ENCODE peak calls at places on chromosomes 3 and 15, in nine cellular contexts. One of them, this sample, is unnamed.

GRCh38 chr3:171748341-171748918 is 61.9 kb downstream of the PLD1 start:
- DNase-seq in tibial nerve: no peak
- DNase-seq in ovary: no peak
- DNase-seq in IMR-90: peak
- DNase-seq in adrenal gland: no peak
- DNase-seq in endothelial cell of umbilical vein: no peak
- DNase-seq in heart left ventricle: no peak
- DNase-seq in suprapubic skin: no peak
- DNase-seq in NB4: no peak
- DNase-seq in this sample: no peak

GRCh38 chr3:50316657-50317242 is 5.8 kb downstream of the HYAL2 start:
- DNase-seq in tibial nerve: no peak
- DNase-seq in ovary: no peak
- DNase-seq in IMR-90: peak
- DNase-seq in adrenal gland: no peak
- DNase-seq in endothelial cell of umbilical vein: peak
- DNase-seq in heart left ventricle: no peak
- DNase-seq in suprapubic skin: peak
- DNase-seq in NB4: peak
- DNase-seq in this sample: no peak

GRCh38 chr15:50828610-50829206 is 63.2 kb upstream of the SPPL2A start:
- DNase-seq in tibial nerve: peak
- DNase-seq in ovary: no peak
- DNase-seq in IMR-90: peak
- DNase-seq in adrenal gland: peak
- DNase-seq in endothelial cell of umbilical vein: no peak
- DNase-seq in heart left ventricle: no peak
- DNase-seq in suprapubic skin: no peak
- DNase-seq in NB4: peak
- DNase-seq in this sample: no peak

GRCh38 chr3:141227752-141228151 is 3.9 kb upstream of the PXYLP1 start:
- DNase-seq in tibial nerve: no peak
- DNase-seq in ovary: no peak
- DNase-seq in IMR-90: peak
- DNase-seq in adrenal gland: no peak
- DNase-seq in endothelial cell of umbilical vein: no peak
- DNase-seq in heart left ventricle: no peak
- DNase-seq in suprapubic skin: no peak
- DNase-seq in NB4: no peak
- DNase-seq in this sample: no peak

GRCh38 chr15:51205050-51205707 is 110.5 kb upstream of the TNFAIP8L3 start:
- DNase-seq in tibial nerve: no peak
- DNase-seq in ovary: no peak
- DNase-seq in IMR-90: no peak
- DNase-seq in adrenal gland: no peak
- DNase-seq in endothelial cell of umbilical vein: no peak
- DNase-seq in heart left ventricle: no peak
- DNase-seq in suprapubic skin: no peak
- DNase-seq in NB4: no peak
- DNase-seq in this sample: no peak

GRCh38 chr15:58139631-58140522 is 1.7 kb downstream of the AQP9 start:
- DNase-seq in tibial nerve: no peak
- DNase-seq in ovary: no peak
- DNase-seq in IMR-90: no peak
- DNase-seq in adrenal gland: no peak
- DNase-seq in endothelial cell of umbilical vein: no peak
- DNase-seq in heart left ventricle: no peak
- DNase-seq in suprapubic skin: no peak
- DNase-seq in NB4: peak
- DNase-seq in this sample: no peak

GRCh38 chr3:99645277-99646106 is 7.1 kb downstream of the COL8A1 start:
- DNase-seq in tibial nerve: no peak
- DNase-seq in ovary: peak
- DNase-seq in IMR-90: peak
- DNase-seq in adrenal gland: no peak
- DNase-seq in endothelial cell of umbilical vein: peak
- DNase-seq in heart left ventricle: peak
- DNase-seq in suprapubic skin: no peak
- DNase-seq in NB4: peak
- DNase-seq in this sample: peak

GRCh38 chr3:69531975-69532827 is 146.3 kb upstream of the FRMD4B start:
- DNase-seq in tibial nerve: no peak
- DNase-seq in ovary: no peak
- DNase-seq in IMR-90: no peak
- DNase-seq in adrenal gland: no peak
- DNase-seq in endothelial cell of umbilical vein: no peak
- DNase-seq in heart left ventricle: no peak
- DNase-seq in suprapubic skin: no peak
- DNase-seq in NB4: no peak
- DNase-seq in this sample: no peak

GRCh38 chr3:185960518-185961288 is 22.9 kb upstream of the TRA2B start:
- DNase-seq in tibial nerve: no peak
- DNase-seq in ovary: no peak
- DNase-seq in IMR-90: no peak
- DNase-seq in adrenal gland: no peak
- DNase-seq in endothelial cell of umbilical vein: no peak
- DNase-seq in heart left ventricle: no peak
- DNase-seq in suprapubic skin: no peak
- DNase-seq in NB4: no peak
- DNase-seq in this sample: no peak

GRCh38 chr3:120688121-120688520 is 6.1 kb upstream of the HGD start:
- DNase-seq in tibial nerve: no peak
- DNase-seq in ovary: no peak
- DNase-seq in IMR-90: peak
- DNase-seq in adrenal gland: no peak
- DNase-seq in endothelial cell of umbilical vein: no peak
- DNase-seq in heart left ventricle: no peak
- DNase-seq in suprapubic skin: no peak
- DNase-seq in NB4: no peak
- DNase-seq in this sample: no peak

GRCh38 chr3:52311567-52312119 is 4.5 kb upstream of the DNAH1 start:
- DNase-seq in tibial nerve: no peak
- DNase-seq in ovary: no peak
- DNase-seq in IMR-90: no peak
- DNase-seq in adrenal gland: no peak
- DNase-seq in endothelial cell of umbilical vein: no peak
- DNase-seq in heart left ventricle: no peak
- DNase-seq in suprapubic skin: no peak
- DNase-seq in NB4: no peak
- DNase-seq in this sample: no peak

GRCh38 chr3:34206996-34207395 is 408.6 kb downstream of the PDCD6IP start:
- DNase-seq in tibial nerve: no peak
- DNase-seq in ovary: no peak
- DNase-seq in IMR-90: peak
- DNase-seq in adrenal gland: no peak
- DNase-seq in endothelial cell of umbilical vein: peak
- DNase-seq in heart left ventricle: no peak
- DNase-seq in suprapubic skin: no peak
- DNase-seq in NB4: no peak
- DNase-seq in this sample: no peak

GRCh38 chr15:60134609-60135008 is 130.5 kb downstream of the FOXB1 start:
- DNase-seq in tibial nerve: no peak
- DNase-seq in ovary: no peak
- DNase-seq in IMR-90: no peak
- DNase-seq in adrenal gland: peak
- DNase-seq in endothelial cell of umbilical vein: no peak
- DNase-seq in heart left ventricle: no peak
- DNase-seq in suprapubic skin: no peak
- DNase-seq in NB4: no peak
- DNase-seq in this sample: peak

GRCh38 chr15:71802770-71803169 is 7.6 kb upstream of the NR2E3 start:
- DNase-seq in tibial nerve: no peak
- DNase-seq in ovary: no peak
- DNase-seq in IMR-90: no peak
- DNase-seq in adrenal gland: peak
- DNase-seq in endothelial cell of umbilical vein: no peak
- DNase-seq in heart left ventricle: no peak
- DNase-seq in suprapubic skin: peak
- DNase-seq in NB4: peak
- DNase-seq in this sample: peak

GRCh38 chr3:186002884-186003472 is 65.2 kb upstream of the TRA2B start:
- DNase-seq in tibial nerve: no peak
- DNase-seq in ovary: no peak
- DNase-seq in IMR-90: peak
- DNase-seq in adrenal gland: peak
- DNase-seq in endothelial cell of umbilical vein: peak
- DNase-seq in heart left ventricle: no peak
- DNase-seq in suprapubic skin: no peak
- DNase-seq in NB4: peak
- DNase-seq in this sample: no peak

DNA sequence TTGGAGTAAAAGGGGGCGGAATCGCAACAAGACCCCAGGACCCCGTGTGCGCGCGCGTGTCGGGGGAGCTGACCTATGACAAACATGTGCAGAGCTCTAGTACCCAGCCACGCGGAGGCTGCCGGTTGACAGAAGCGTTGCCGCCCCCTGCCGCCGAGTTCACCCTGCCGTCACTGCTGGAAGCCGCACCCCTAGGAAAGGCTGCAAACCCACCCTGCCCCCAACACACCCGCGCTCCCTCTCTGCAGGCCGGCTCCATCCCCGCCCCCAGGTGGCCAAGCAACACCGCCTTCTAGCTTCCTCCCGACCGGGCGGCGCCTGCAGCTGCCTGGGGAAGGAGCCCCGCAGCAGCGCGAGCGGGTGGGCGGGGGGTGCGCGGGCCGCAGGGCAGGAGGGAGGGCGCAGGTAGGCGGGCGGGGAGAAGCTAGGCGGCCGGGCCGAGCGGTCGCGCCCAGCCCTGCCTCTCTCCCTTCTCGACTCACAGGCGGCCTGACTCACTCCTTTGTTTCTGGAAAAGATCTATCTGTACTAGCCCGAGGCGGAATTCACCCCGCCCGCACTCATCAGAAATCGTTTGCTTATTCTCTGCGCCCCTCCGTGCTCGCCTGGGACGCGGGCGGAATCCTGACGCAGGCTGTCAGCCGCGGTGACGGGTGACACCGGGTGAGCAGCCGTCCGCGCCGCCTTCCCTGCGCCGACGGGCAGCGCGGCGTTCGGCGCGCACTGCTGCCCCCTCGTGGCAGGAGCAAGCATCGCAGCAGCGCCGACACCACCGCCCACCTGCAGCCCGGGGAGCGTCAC is 160.8 kb downstream of the GAP43 start:
- DNase-seq in tibial nerve: peak
- DNase-seq in ovary: peak
- DNase-seq in IMR-90: peak
- DNase-seq in adrenal gland: peak
- DNase-seq in endothelial cell of umbilical vein: peak
- DNase-seq in heart left ventricle: peak
- DNase-seq in suprapubic skin: peak
- DNase-seq in NB4: peak
- DNase-seq in this sample: peak
- TF ChIP-seq POLR2A in tibial nerve: no peak
- TF ChIP-seq POLR2A in ovary: peak
- TF ChIP-seq POLR2A in IMR-90: peak
- TF ChIP-seq POLR2A in adrenal gland: peak
- TF ChIP-seq POLR2A in endothelial cell of umbilical vein: no peak
- TF ChIP-seq POLR2A in heart left ventricle: no peak
- TF ChIP-seq POLR2A in suprapubic skin: no peak
- TF ChIP-seq POLR2A in NB4: no peak
- TF ChIP-seq POLR2A in this sample: no peak

GRCh38 chr3:42898896-42899675 is 6.9 kb upstream of the ZNF662 start:
- DNase-seq in tibial nerve: no peak
- DNase-seq in ovary: no peak
- DNase-seq in IMR-90: no peak
- DNase-seq in adrenal gland: no peak
- DNase-seq in endothelial cell of umbilical vein: no peak
- DNase-seq in heart left ventricle: no peak
- DNase-seq in suprapubic skin: no peak
- DNase-seq in NB4: no peak
- DNase-seq in this sample: no peak
- TF ChIP-seq CTCF in tibial nerve: no peak
- TF ChIP-seq CTCF in ovary: no peak
- TF ChIP-seq CTCF in IMR-90: no peak
- TF ChIP-seq CTCF in adrenal gland: no peak
- TF ChIP-seq CTCF in endothelial cell of umbilical vein: no peak
- TF ChIP-seq CTCF in heart left ventricle: no peak
- TF ChIP-seq CTCF in suprapubic skin: no peak
- TF ChIP-seq CTCF in NB4: peak
- TF ChIP-seq CTCF in this sample: no peak

DNA sequence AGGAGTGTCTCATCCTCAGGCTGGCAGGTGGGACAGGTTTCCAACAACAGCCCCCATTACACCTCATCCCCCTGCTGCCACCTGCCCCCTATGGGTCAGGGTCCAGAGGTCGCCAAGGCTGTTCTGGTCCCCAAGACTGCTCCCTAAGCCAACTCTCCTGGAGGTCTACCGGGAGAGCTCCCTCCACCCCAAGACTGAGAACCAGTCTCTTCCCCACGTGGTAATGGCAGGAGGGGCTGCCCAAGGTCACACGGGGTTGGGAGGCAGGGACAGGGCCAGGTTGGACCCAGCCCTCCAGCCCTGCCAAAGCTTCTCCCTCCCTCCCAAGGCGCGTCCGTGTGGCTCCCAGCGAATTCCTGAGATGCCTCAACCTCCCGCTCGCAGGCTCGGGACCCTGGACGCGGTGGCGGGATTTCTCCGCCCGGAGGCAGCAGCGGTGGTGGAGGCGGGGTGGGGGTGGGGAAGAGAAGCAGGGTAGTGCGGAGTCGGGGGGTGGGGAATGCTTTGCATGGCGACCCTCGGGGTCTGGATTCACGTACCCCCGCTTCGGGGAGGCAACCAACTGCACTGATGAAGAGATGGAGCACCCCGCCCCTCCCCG is 80.1 kb downstream of the IQSEC1 start:
- DNase-seq in tibial nerve: no peak
- DNase-seq in ovary: peak
- DNase-seq in IMR-90: peak
- DNase-seq in adrenal gland: peak
- DNase-seq in endothelial cell of umbilical vein: no peak
- DNase-seq in heart left ventricle: peak
- DNase-seq in suprapubic skin: no peak
- DNase-seq in NB4: no peak
- DNase-seq in this sample: no peak
- TF ChIP-seq POLR2A in tibial nerve: no peak
- TF ChIP-seq POLR2A in ovary: no peak
- TF ChIP-seq POLR2A in IMR-90: no peak
- TF ChIP-seq POLR2A in adrenal gland: no peak
- TF ChIP-seq POLR2A in endothelial cell of umbilical vein: no peak
- TF ChIP-seq POLR2A in heart left ventricle: no peak
- TF ChIP-seq POLR2A in suprapubic skin: no peak
- TF ChIP-seq POLR2A in NB4: no peak
- TF ChIP-seq POLR2A in this sample: no peak

DNA sequence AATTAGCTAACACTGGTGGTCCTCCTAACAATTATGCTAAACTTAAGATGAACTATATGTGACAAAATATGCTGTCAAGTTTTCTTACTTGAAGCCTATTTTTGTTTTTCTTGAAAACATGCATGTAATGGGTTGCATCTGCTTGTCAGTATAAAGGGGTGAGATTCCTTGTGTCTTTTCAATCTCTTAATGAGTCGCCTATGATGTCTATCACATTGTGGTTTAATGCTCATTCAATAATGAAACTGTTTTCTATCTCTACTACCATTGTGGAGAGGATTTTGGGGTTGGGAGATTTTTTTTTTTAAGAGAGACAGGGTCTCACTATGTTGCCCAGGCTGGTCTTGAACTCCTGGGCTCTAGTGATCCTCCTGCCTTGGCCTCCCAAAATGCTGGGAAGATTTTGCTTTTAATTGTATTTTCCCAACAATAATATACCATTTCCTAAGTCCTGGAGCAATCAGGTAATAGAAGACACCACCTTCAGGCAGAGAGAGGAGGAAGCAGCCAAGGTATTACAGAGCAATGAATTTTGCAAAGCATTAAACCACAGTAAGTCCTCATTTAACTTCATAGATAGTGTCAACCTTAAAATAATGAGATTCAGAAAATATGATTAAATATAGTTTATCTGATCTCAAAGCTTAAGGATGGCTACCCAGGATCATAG is 17.4 kb upstream of the TRMT10C start:
- DNase-seq in tibial nerve: no peak
- DNase-seq in ovary: no peak
- DNase-seq in IMR-90: no peak
- DNase-seq in adrenal gland: no peak
- DNase-seq in endothelial cell of umbilical vein: no peak
- DNase-seq in heart left ventricle: no peak
- DNase-seq in suprapubic skin: no peak
- DNase-seq in NB4: no peak
- DNase-seq in this sample: no peak
- TF ChIP-seq CTCF in tibial nerve: no peak
- TF ChIP-seq CTCF in ovary: no peak
- TF ChIP-seq CTCF in IMR-90: no peak
- TF ChIP-seq CTCF in adrenal gland: no peak
- TF ChIP-seq CTCF in endothelial cell of umbilical vein: no peak
- TF ChIP-seq CTCF in heart left ventricle: no peak
- TF ChIP-seq CTCF in suprapubic skin: no peak
- TF ChIP-seq CTCF in NB4: no peak
- TF ChIP-seq CTCF in this sample: no peak